ENCODE peak calls at places on chromosome 16, in six cellular contexts. One of them, this sample, is unnamed.

GRCh38 chr16:28977703-28978641 is 3.4 kb downstream of the SPNS1 start:
- DNase-seq in RWPE1: peak
- DNase-seq in endothelial cell: no peak
- DNase-seq in progenitor cell of endocrine pancreas: peak
- DNase-seq in prostate gland: no peak
- DNase-seq in H9: peak
- DNase-seq in this sample: peak

GRCh38 chr16:56606688-56607618 is 1.4 kb upstream of the MT2A start:
- DNase-seq in endothelial cell: peak
- DNase-seq in progenitor cell of endocrine pancreas: no peak
- DNase-seq in RWPE1: peak
- DNase-seq in prostate gland: peak
- DNase-seq in H9: no peak
- DNase-seq in this sample: no peak

GRCh38 chr16:85699628-85700027 is 10.9 kb upstream of the GINS2 start:
- DNase-seq in progenitor cell of endocrine pancreas: no peak
- DNase-seq in endothelial cell: no peak
- DNase-seq in RWPE1: peak
- DNase-seq in prostate gland: no peak
- DNase-seq in H9: no peak
- DNase-seq in this sample: no peak

GRCh38 chr16:80738521-80738920 is 65.9 kb downstream of the CDYL2 start:
- DNase-seq in H9: no peak
- DNase-seq in progenitor cell of endocrine pancreas: no peak
- DNase-seq in prostate gland: no peak
- DNase-seq in RWPE1: no peak
- DNase-seq in endothelial cell: no peak
- DNase-seq in this sample: no peak

GRCh38 chr16:13112639-13113038 is 211.2 kb downstream of the SHISA9 start:
- DNase-seq in progenitor cell of endocrine pancreas: no peak
- DNase-seq in endothelial cell: no peak
- DNase-seq in RWPE1: no peak
- DNase-seq in H9: no peak
- DNase-seq in prostate gland: no peak
- DNase-seq in this sample: no peak

GRCh38 chr16:68823401-68823800 is 19.9 kb upstream of the TANGO6 start:
- DNase-seq in H9: peak
- DNase-seq in progenitor cell of endocrine pancreas: no peak
- DNase-seq in prostate gland: no peak
- DNase-seq in endothelial cell: no peak
- DNase-seq in RWPE1: peak
- DNase-seq in this sample: no peak

GRCh38 chr16:4688674-4689045 is 4.7 kb upstream of the NUDT16L1 start:
- DNase-seq in progenitor cell of endocrine pancreas: no peak
- DNase-seq in prostate gland: no peak
- DNase-seq in endothelial cell: no peak
- DNase-seq in H9: no peak
- DNase-seq in RWPE1: no peak
- DNase-seq in this sample: no peak

GRCh38 chr16:53827741-53828140 is 123.8 kb downstream of the FTO start:
- DNase-seq in RWPE1: no peak
- DNase-seq in prostate gland: no peak
- DNase-seq in progenitor cell of endocrine pancreas: no peak
- DNase-seq in H9: no peak
- DNase-seq in endothelial cell: no peak
- DNase-seq in this sample: no peak

GRCh38 chr16:65547799-65548446 is 426.1 kb upstream of the CDH11 start:
- DNase-seq in RWPE1: peak
- DNase-seq in prostate gland: no peak
- DNase-seq in endothelial cell: no peak
- DNase-seq in progenitor cell of endocrine pancreas: no peak
- DNase-seq in H9: no peak
- DNase-seq in this sample: no peak

GRCh38 chr16:80015566-80015965 is 415.0 kb upstream of the MAF start:
- DNase-seq in RWPE1: no peak
- DNase-seq in H9: no peak
- DNase-seq in progenitor cell of endocrine pancreas: no peak
- DNase-seq in endothelial cell: no peak
- DNase-seq in prostate gland: no peak
- DNase-seq in this sample: no peak

GRCh38 chr16:85690469-85691064 is 1.8 kb upstream of the GINS2 start:
- DNase-seq in H9: no peak
- DNase-seq in progenitor cell of endocrine pancreas: no peak
- DNase-seq in prostate gland: peak
- DNase-seq in endothelial cell: no peak
- DNase-seq in RWPE1: no peak
- DNase-seq in this sample: no peak

GRCh38 chr16:71931599-71931998 is 36.3 kb downstream of the IST1 start:
- DNase-seq in RWPE1: no peak
- DNase-seq in prostate gland: no peak
- DNase-seq in H9: no peak
- DNase-seq in endothelial cell: no peak
- DNase-seq in progenitor cell of endocrine pancreas: no peak
- DNase-seq in this sample: no peak

GRCh38 chr16:77945126-77945525 is 77.2 kb upstream of the CLEC3A start:
- DNase-seq in endothelial cell: no peak
- DNase-seq in progenitor cell of endocrine pancreas: no peak
- DNase-seq in H9: no peak
- DNase-seq in RWPE1: no peak
- DNase-seq in prostate gland: no peak
- DNase-seq in this sample: no peak

GRCh38 chr16:4548124-4548523 is 8.0 kb upstream of the C16orf96 start:
- DNase-seq in prostate gland: no peak
- DNase-seq in progenitor cell of endocrine pancreas: no peak
- DNase-seq in H9: no peak
- DNase-seq in endothelial cell: no peak
- DNase-seq in RWPE1: no peak
- DNase-seq in this sample: no peak

GRCh38 chr16:65202461-65202860 is 80.6 kb upstream of the CDH11 start:
- DNase-seq in prostate gland: no peak
- DNase-seq in H9: no peak
- DNase-seq in endothelial cell: no peak
- DNase-seq in progenitor cell of endocrine pancreas: no peak
- DNase-seq in RWPE1: peak
- DNase-seq in this sample: no peak

GRCh38 chr16:83843657-83844056 is 35.9 kb downstream of the HSBP1 start:
- DNase-seq in RWPE1: no peak
- DNase-seq in H9: peak
- DNase-seq in prostate gland: no peak
- DNase-seq in endothelial cell: no peak
- DNase-seq in progenitor cell of endocrine pancreas: no peak
- DNase-seq in this sample: no peak

GRCh38 chr16:47358816-47359215 is 102.0 kb downstream of the ITFG1 start:
- DNase-seq in prostate gland: no peak
- DNase-seq in endothelial cell: no peak
- DNase-seq in RWPE1: peak
- DNase-seq in H9: no peak
- DNase-seq in progenitor cell of endocrine pancreas: no peak
- DNase-seq in this sample: no peak

GRCh38 chr16:19967561-19967960 is 82.9 kb upstream of the GPRC5B start:
- DNase-seq in RWPE1: no peak
- DNase-seq in prostate gland: no peak
- DNase-seq in endothelial cell: no peak
- DNase-seq in H9: peak
- DNase-seq in progenitor cell of endocrine pancreas: no peak
- DNase-seq in this sample: no peak

GRCh38 chr16:630024-630814 is 566 bp upstream of the WFIKKN1 start:
- DNase-seq in H9: no peak
- DNase-seq in progenitor cell of endocrine pancreas: peak
- DNase-seq in prostate gland: no peak
- DNase-seq in RWPE1: no peak
- DNase-seq in endothelial cell: peak
- DNase-seq in this sample: peak

GRCh38 chr16:626787-627457 is 3.9 kb upstream of the WFIKKN1 start:
- DNase-seq in H9: peak
- DNase-seq in endothelial cell: no peak
- DNase-seq in progenitor cell of endocrine pancreas: no peak
- DNase-seq in prostate gland: no peak
- DNase-seq in RWPE1: peak
- DNase-seq in this sample: no peak

GRCh38 chr16:629289-630023 is 1.3 kb upstream of the WFIKKN1 start:
- DNase-seq in RWPE1: no peak
- DNase-seq in prostate gland: no peak
- DNase-seq in H9: peak
- DNase-seq in progenitor cell of endocrine pancreas: peak
- DNase-seq in endothelial cell: no peak
- DNase-seq in this sample: peak

GRCh38 chr16:627458-628239 is 3.1 kb upstream of the WFIKKN1 start:
- DNase-seq in H9: peak
- DNase-seq in endothelial cell: no peak
- DNase-seq in RWPE1: no peak
- DNase-seq in progenitor cell of endocrine pancreas: no peak
- DNase-seq in prostate gland: no peak
- DNase-seq in this sample: no peak

GRCh38 chr16:628321-629061 is 2.3 kb upstream of the WFIKKN1 start:
- DNase-seq in H9: peak
- DNase-seq in RWPE1: no peak
- DNase-seq in prostate gland: no peak
- DNase-seq in progenitor cell of endocrine pancreas: no peak
- DNase-seq in endothelial cell: peak
- DNase-seq in this sample: no peak
- TF ChIP-seq CTCF in H9: no peak
- TF ChIP-seq CTCF in RWPE1: no peak
- TF ChIP-seq CTCF in prostate gland: no peak
- TF ChIP-seq CTCF in progenitor cell of endocrine pancreas: no peak
- TF ChIP-seq CTCF in endothelial cell: no peak
- TF ChIP-seq CTCF in this sample: no peak

DNA sequence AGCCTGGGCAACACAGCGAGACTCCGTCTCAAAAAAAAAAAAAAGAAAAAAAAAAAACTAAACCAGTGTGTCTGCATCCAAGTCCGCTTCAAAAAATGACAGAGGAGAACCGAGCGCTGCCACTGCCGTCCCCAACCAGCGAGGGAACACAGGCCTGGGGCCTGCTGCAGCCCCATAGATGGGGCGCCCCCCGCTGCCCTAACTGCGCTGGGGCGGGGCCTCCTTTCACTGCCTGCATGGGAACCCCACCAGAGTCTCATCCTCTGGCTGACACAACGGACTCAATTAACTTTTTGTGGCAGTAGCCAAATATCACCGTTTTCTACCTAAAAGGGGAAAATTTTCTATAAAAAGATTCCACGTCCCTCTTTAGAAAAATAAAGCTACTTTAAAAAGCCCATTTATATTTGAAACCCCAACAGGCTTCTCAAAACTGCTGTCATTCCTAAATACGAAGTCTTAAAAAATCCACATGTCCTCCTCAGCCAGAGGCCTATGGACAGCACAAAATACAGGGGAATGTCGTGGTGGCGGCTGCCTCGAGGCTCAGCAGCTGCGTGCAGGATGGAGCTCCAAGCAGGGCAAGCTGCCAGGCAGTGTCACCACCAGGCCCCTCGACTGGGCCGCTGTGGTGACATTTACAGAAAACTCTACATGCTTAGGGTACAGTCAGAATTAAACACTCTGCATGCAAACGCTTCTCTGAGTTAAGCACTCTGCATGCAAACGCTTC is 30.4 kb downstream of the KLHDC4 start:
- DNase-seq in prostate gland: no peak
- DNase-seq in RWPE1: no peak
- DNase-seq in H9: no peak
- DNase-seq in endothelial cell: no peak
- DNase-seq in progenitor cell of endocrine pancreas: no peak
- DNase-seq in this sample: no peak
- TF ChIP-seq CTCF in prostate gland: no peak
- TF ChIP-seq CTCF in RWPE1: no peak
- TF ChIP-seq CTCF in H9: no peak
- TF ChIP-seq CTCF in endothelial cell: no peak
- TF ChIP-seq CTCF in progenitor cell of endocrine pancreas: no peak
- TF ChIP-seq CTCF in this sample: no peak

GRCh38 chr16:73217654-73218053 is 169.7 kb upstream of the ZFHX3 start:
- DNase-seq in progenitor cell of endocrine pancreas: no peak
- DNase-seq in H9: no peak
- DNase-seq in RWPE1: no peak
- DNase-seq in prostate gland: no peak
- DNase-seq in endothelial cell: no peak
- DNase-seq in this sample: no peak
- TF ChIP-seq CTCF in progenitor cell of endocrine pancreas: peak
- TF ChIP-seq CTCF in H9: peak
- TF ChIP-seq CTCF in RWPE1: no peak
- TF ChIP-seq CTCF in prostate gland: no peak
- TF ChIP-seq CTCF in endothelial cell: peak
- TF ChIP-seq CTCF in this sample: peak

DNA sequence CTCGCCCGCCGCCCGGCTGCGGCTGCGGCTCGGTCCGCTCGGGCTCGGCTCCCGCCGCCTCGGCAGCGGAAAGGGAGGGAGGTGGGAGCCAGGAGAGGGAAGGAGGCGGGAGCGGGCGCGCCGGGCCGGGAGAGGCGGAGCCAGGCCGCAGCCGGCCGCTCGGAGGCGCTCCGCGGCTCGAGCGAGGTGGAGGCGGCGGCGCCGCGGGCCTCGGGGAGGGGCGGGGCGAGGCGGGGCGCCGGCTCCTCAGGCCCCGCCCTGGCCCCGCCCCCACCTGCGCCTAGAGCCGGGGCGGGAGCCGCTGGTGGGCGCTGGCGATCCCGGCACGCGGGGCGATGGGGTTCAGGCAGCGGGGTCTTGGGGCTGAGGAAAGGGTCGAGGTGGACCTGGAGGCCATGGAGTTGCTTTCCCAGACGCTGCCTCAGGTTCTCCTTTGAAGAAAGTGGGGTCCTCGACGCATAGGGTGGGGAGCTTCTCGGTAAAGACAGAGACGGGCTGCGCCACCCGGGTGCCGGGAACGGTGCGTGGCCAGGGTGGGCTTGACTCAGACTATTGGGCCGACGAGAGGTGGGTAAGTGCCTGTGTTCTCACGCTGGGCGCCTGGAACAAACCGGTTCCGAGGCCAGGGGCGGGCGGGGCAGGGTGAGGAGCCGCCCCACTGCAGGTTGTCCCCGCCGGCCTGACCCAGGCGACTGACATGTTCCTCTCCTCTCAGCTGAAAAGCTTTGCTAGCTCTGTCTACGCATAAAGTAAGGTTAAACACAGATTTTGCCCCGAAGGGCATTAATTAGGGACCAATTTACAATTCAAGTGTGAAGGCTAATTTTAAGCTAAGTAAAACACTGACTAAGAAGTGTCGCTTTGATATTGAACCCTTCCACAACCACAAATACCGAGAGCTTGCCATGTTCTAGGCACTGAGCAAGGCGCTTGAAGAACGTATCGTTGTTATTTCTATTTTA is at the start of gene CMTM4:
- DNase-seq in RWPE1: peak
- DNase-seq in H9: peak
- DNase-seq in prostate gland: peak
- DNase-seq in endothelial cell: peak
- DNase-seq in progenitor cell of endocrine pancreas: peak
- DNase-seq in this sample: peak
- TF ChIP-seq CTCF in RWPE1: peak
- TF ChIP-seq CTCF in H9: peak
- TF ChIP-seq CTCF in prostate gland: no peak
- TF ChIP-seq CTCF in endothelial cell: no peak
- TF ChIP-seq CTCF in progenitor cell of endocrine pancreas: peak
- TF ChIP-seq CTCF in this sample: no peak

GRCh38 chr16:81842564-81843242 is 63.6 kb downstream of the PLCG2 start:
- DNase-seq in endothelial cell: no peak
- DNase-seq in H9: no peak
- DNase-seq in prostate gland: no peak
- DNase-seq in progenitor cell of endocrine pancreas: no peak
- DNase-seq in RWPE1: no peak
- DNase-seq in this sample: no peak
- TF ChIP-seq CTCF in endothelial cell: peak
- TF ChIP-seq CTCF in H9: peak
- TF ChIP-seq CTCF in prostate gland: no peak
- TF ChIP-seq CTCF in progenitor cell of endocrine pancreas: no peak
- TF ChIP-seq CTCF in RWPE1: no peak
- TF ChIP-seq CTCF in this sample: no peak

This sample was measured in nephron progenitor cell.